ENCODE peak calls at places on chromosome 16, in six cellular contexts. One of them, this sample, is unnamed.

GRCh38 chr16:53131363-53132071 is 76.7 kb downstream of the CHD9 start:
- DNase-seq in ovary: peak; percentile 75
- DNase-seq in NB4: peak; percentile 63
- DNase-seq in heart right ventricle: peak; percentile 65
- DNase-seq in cardiac fibroblast: peak; percentile 58
- DNase-seq in HFFc6: peak; percentile 55
- DNase-seq in this sample: peak; percentile 63

GRCh38 chr16:86261379-86261778 is 248.9 kb upstream of the FOXF1 start:
- DNase-seq in ovary: no peak
- DNase-seq in NB4: peak; percentile 51
- DNase-seq in heart right ventricle: no peak
- DNase-seq in cardiac fibroblast: peak; percentile 40
- DNase-seq in HFFc6: peak; percentile 39
- DNase-seq in this sample: no peak

GRCh38 chr16:63447121-63447520 is 1410.9 kb upstream of the CDH8 start:
- DNase-seq in ovary: no peak
- DNase-seq in NB4: no peak
- DNase-seq in heart right ventricle: no peak
- DNase-seq in cardiac fibroblast: no peak
- DNase-seq in HFFc6: no peak
- DNase-seq in this sample: no peak

GRCh38 chr16:86512301-86512859 is 2.1 kb downstream of the FOXF1 start:
- DNase-seq in ovary: no peak
- DNase-seq in NB4: no peak
- DNase-seq in heart right ventricle: no peak
- DNase-seq in cardiac fibroblast: no peak
- DNase-seq in HFFc6: no peak
- DNase-seq in this sample: peak; percentile 62

GRCh38 chr16:9123871-9124270 is 32.4 kb downstream of the HAPSTR1 start:
- DNase-seq in ovary: no peak
- DNase-seq in NB4: peak; percentile 89
- DNase-seq in heart right ventricle: peak; percentile 44
- DNase-seq in cardiac fibroblast: peak; percentile 22
- DNase-seq in HFFc6: no peak
- DNase-seq in this sample: no peak

GRCh38 chr16:4668313-4668960 is 24.9 kb upstream of the NUDT16L1 start:
- DNase-seq in ovary: no peak
- DNase-seq in NB4: no peak
- DNase-seq in heart right ventricle: no peak
- DNase-seq in cardiac fibroblast: no peak
- DNase-seq in HFFc6: no peak
- DNase-seq in this sample: no peak

GRCh38 chr16:56561126-56561525 is 3.7 kb upstream of the MT4 start:
- DNase-seq in ovary: no peak
- DNase-seq in NB4: no peak
- DNase-seq in heart right ventricle: no peak
- DNase-seq in cardiac fibroblast: no peak
- DNase-seq in HFFc6: no peak
- DNase-seq in this sample: no peak

GRCh38 chr16:27994686-27995085 is 68.8 kb downstream of the GSG1L start:
- DNase-seq in ovary: no peak
- DNase-seq in NB4: no peak
- DNase-seq in heart right ventricle: no peak
- DNase-seq in cardiac fibroblast: no peak
- DNase-seq in HFFc6: no peak
- DNase-seq in this sample: no peak

GRCh38 chr16:48231675-48232214 is 12.4 kb upstream of the LONP2 start:
- DNase-seq in ovary: no peak
- DNase-seq in NB4: peak; percentile 64
- DNase-seq in heart right ventricle: no peak
- DNase-seq in cardiac fibroblast: peak; percentile 61
- DNase-seq in HFFc6: peak; percentile 16
- DNase-seq in this sample: peak; percentile 58

GRCh38 chr16:51374346-51374745 is 223.3 kb upstream of the SALL1 start:
- DNase-seq in ovary: no peak
- DNase-seq in NB4: no peak
- DNase-seq in heart right ventricle: no peak
- DNase-seq in cardiac fibroblast: peak; percentile 78
- DNase-seq in HFFc6: peak; percentile 88
- DNase-seq in this sample: no peak

GRCh38 chr16:86215233-86215978 is 294.9 kb upstream of the FOXF1 start:
- DNase-seq in ovary: no peak
- DNase-seq in NB4: no peak
- DNase-seq in heart right ventricle: no peak
- DNase-seq in cardiac fibroblast: no peak
- DNase-seq in HFFc6: no peak
- DNase-seq in this sample: no peak

GRCh38 chr16:57999971-58000705 is at the start of gene ZNF319:
- DNase-seq in ovary: no peak
- DNase-seq in NB4: no peak
- DNase-seq in heart right ventricle: peak; percentile 32
- DNase-seq in cardiac fibroblast: no peak
- DNase-seq in HFFc6: no peak
- DNase-seq in this sample: peak; percentile 45

GRCh38 chr16:14151256-14152030 is 80.3 kb downstream of the MRTFB start:
- DNase-seq in ovary: no peak
- DNase-seq in NB4: no peak
- DNase-seq in heart right ventricle: no peak
- DNase-seq in cardiac fibroblast: peak; percentile 89
- DNase-seq in HFFc6: no peak
- DNase-seq in this sample: no peak

GRCh38 chr16:86549076-86549892 is 5.8 kb downstream of the MTHFSD start:
- DNase-seq in ovary: no peak
- DNase-seq in NB4: no peak
- DNase-seq in heart right ventricle: no peak
- DNase-seq in cardiac fibroblast: no peak
- DNase-seq in HFFc6: no peak
- DNase-seq in this sample: no peak

GRCh38 chr16:89893642-89894548 is 20.5 kb downstream of the TCF25 start:
- DNase-seq in ovary: no peak
- DNase-seq in NB4: no peak
- DNase-seq in heart right ventricle: no peak
- DNase-seq in cardiac fibroblast: no peak
- DNase-seq in HFFc6: no peak
- DNase-seq in this sample: no peak

GRCh38 chr16:69108069-69108904 is 2.8 kb downstream of the HAS3 start:
- DNase-seq in ovary: peak; percentile 27
- DNase-seq in NB4: no peak
- DNase-seq in heart right ventricle: no peak
- DNase-seq in cardiac fibroblast: no peak
- DNase-seq in HFFc6: no peak
- DNase-seq in this sample: no peak

GRCh38 chr16:69106491-69107291 is 1.2 kb downstream of the HAS3 start:
- DNase-seq in ovary: no peak
- DNase-seq in NB4: no peak
- DNase-seq in heart right ventricle: no peak
- DNase-seq in cardiac fibroblast: no peak
- DNase-seq in HFFc6: no peak
- DNase-seq in this sample: peak; percentile 36

GRCh38 chr16:69107311-69107962 is 2.0 kb downstream of the HAS3 start:
- DNase-seq in ovary: peak; percentile 60
- DNase-seq in NB4: no peak
- DNase-seq in heart right ventricle: peak; percentile 51
- DNase-seq in cardiac fibroblast: no peak
- DNase-seq in HFFc6: no peak
- DNase-seq in this sample: peak; percentile 54

GRCh38 chr16:69108905-69109252 is 3.4 kb downstream of the HAS3 start:
- DNase-seq in ovary: peak; percentile 10
- DNase-seq in NB4: no peak
- DNase-seq in heart right ventricle: no peak
- DNase-seq in cardiac fibroblast: no peak
- DNase-seq in HFFc6: no peak
- DNase-seq in this sample: no peak

DNA sequence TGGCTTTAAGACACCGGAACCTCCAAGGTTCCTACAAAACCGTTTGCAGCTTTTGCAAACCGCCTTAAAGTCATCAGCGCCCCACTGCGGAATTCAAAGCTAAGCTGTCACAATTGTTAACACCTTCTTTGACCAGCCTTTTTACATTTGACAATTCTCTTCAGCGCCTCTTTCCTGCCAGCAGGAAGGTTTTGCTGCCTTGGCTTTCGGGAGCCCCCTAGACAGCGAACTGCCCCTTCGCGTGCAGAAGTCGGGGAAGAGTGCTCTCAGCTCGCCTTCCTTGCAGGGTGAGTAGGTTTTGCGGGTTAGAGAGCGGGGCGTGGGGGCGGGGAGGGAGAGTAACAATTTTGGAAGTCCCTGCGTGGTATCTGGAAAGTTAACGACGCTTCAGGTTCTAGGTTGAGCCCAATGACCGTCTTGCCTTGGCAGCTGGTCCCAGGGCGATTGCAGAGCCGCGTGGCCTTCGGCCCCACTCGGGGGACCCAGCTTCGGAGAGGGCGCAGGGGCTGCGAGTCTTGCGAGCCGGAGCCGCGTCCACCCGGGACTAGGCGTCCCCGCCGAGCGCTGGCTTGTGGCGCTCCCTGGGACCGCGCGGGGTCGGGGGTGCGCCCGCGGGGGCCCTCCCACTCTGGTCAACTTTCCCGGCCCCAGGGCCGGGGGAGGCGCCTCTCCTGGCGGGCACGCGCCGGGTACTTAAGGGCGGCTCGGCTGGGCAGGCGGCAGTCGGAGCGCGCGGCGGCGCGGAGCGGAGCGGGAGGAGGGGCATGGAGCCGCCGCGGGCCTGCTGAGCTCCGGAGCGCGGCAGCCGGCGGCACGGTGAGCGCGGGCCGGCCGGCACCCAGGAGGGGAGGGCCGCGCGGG is at the start of gene HAS3:
- DNase-seq in ovary: peak; percentile 65
- DNase-seq in NB4: peak; percentile 81
- DNase-seq in heart right ventricle: peak; percentile 52
- DNase-seq in cardiac fibroblast: peak; percentile 67
- DNase-seq in HFFc6: peak; percentile 28
- DNase-seq in this sample: peak; percentile 70
- TF ChIP-seq CTCF in ovary: no peak
- TF ChIP-seq CTCF in NB4: peak; percentile 47
- TF ChIP-seq CTCF in heart right ventricle: peak; percentile 30
- TF ChIP-seq CTCF in cardiac fibroblast: peak; percentile 23
- TF ChIP-seq CTCF in HFFc6: peak; percentile 44
- TF ChIP-seq CTCF in this sample: no peak

GRCh38 chr16:88665570-88665969 is 2.7 kb upstream of the MVD start:
- DNase-seq in ovary: no peak
- DNase-seq in NB4: no peak
- DNase-seq in heart right ventricle: no peak
- DNase-seq in cardiac fibroblast: no peak
- DNase-seq in HFFc6: no peak
- DNase-seq in this sample: no peak

GRCh38 chr16:88665148-88665547 is 2.3 kb upstream of the MVD start:
- DNase-seq in ovary: no peak
- DNase-seq in NB4: no peak
- DNase-seq in heart right ventricle: no peak
- DNase-seq in cardiac fibroblast: no peak
- DNase-seq in HFFc6: no peak
- DNase-seq in this sample: no peak

GRCh38 chr16:88659160-88659559 is 3.7 kb downstream of the MVD start:
- DNase-seq in ovary: no peak
- DNase-seq in NB4: no peak
- DNase-seq in heart right ventricle: no peak
- DNase-seq in cardiac fibroblast: no peak
- DNase-seq in HFFc6: no peak
- DNase-seq in this sample: no peak

GRCh38 chr16:88662222-88662842 is 559 bp downstream of the MVD start:
- DNase-seq in ovary: peak; percentile 51
- DNase-seq in NB4: peak; percentile 39
- DNase-seq in heart right ventricle: no peak
- DNase-seq in cardiac fibroblast: no peak
- DNase-seq in HFFc6: no peak
- DNase-seq in this sample: no peak

GRCh38 chr16:88662843-88663606 is at the start of gene MVD:
- DNase-seq in ovary: peak; percentile 97
- DNase-seq in NB4: peak; percentile 99
- DNase-seq in heart right ventricle: peak; percentile 97
- DNase-seq in cardiac fibroblast: peak; percentile 97
- DNase-seq in HFFc6: peak; percentile 97
- DNase-seq in this sample: peak; percentile 96
- TF ChIP-seq CTCF in ovary: no peak
- TF ChIP-seq CTCF in NB4: no peak
- TF ChIP-seq CTCF in heart right ventricle: peak; percentile 17
- TF ChIP-seq CTCF in cardiac fibroblast: no peak
- TF ChIP-seq CTCF in HFFc6: peak; percentile 24
- TF ChIP-seq CTCF in this sample: no peak

GRCh38 chr16:67281536-67282446 is 2.5 kb downstream of the PLEKHG4 start:
- DNase-seq in ovary: no peak
- DNase-seq in NB4: no peak
- DNase-seq in heart right ventricle: no peak
- DNase-seq in cardiac fibroblast: no peak
- DNase-seq in HFFc6: no peak
- DNase-seq in this sample: no peak

GRCh38 chr16:67283826-67284555 is 4.7 kb downstream of the PLEKHG4 start:
- DNase-seq in ovary: no peak
- DNase-seq in NB4: no peak
- DNase-seq in heart right ventricle: no peak
- DNase-seq in cardiac fibroblast: no peak
- DNase-seq in HFFc6: no peak
- DNase-seq in this sample: no peak

GRCh38 chr16:67284699-67285646 is 5.6 kb downstream of the PLEKHG4 start:
- DNase-seq in ovary: no peak
- DNase-seq in NB4: peak; percentile 25
- DNase-seq in heart right ventricle: peak; percentile 40
- DNase-seq in cardiac fibroblast: peak; percentile 42
- DNase-seq in HFFc6: no peak
- DNase-seq in this sample: peak; percentile 74

GRCh38 chr16:67282447-67282805 is 3.1 kb downstream of the PLEKHG4 start:
- DNase-seq in ovary: no peak
- DNase-seq in NB4: no peak
- DNase-seq in heart right ventricle: no peak
- DNase-seq in cardiac fibroblast: no peak
- DNase-seq in HFFc6: no peak
- DNase-seq in this sample: no peak

GRCh38 chr16:67283039-67283825 is 3.9 kb downstream of the PLEKHG4 start:
- DNase-seq in ovary: no peak
- DNase-seq in NB4: peak; percentile 41
- DNase-seq in heart right ventricle: no peak
- DNase-seq in cardiac fibroblast: peak; percentile 69
- DNase-seq in HFFc6: peak; percentile 8
- DNase-seq in this sample: no peak
- TF ChIP-seq CTCF in ovary: no peak
- TF ChIP-seq CTCF in NB4: peak; percentile 9
- TF ChIP-seq CTCF in heart right ventricle: no peak
- TF ChIP-seq CTCF in cardiac fibroblast: peak; percentile 8
- TF ChIP-seq CTCF in HFFc6: peak; percentile 43
- TF ChIP-seq CTCF in this sample: no peak

GRCh38 chr16:70809392-70810060 is 8.6 kb upstream of the VAC14 start:
- DNase-seq in ovary: no peak
- DNase-seq in NB4: no peak
- DNase-seq in heart right ventricle: no peak
- DNase-seq in cardiac fibroblast: no peak
- DNase-seq in HFFc6: no peak
- DNase-seq in this sample: no peak

GRCh38 chr16:70805380-70805779 is 4.4 kb upstream of the VAC14 start:
- DNase-seq in ovary: no peak
- DNase-seq in NB4: no peak
- DNase-seq in heart right ventricle: no peak
- DNase-seq in cardiac fibroblast: peak; percentile 61
- DNase-seq in HFFc6: peak; percentile 19
- DNase-seq in this sample: no peak

GRCh38 chr16:70805787-70806186 is 4.8 kb upstream of the VAC14 start:
- DNase-seq in ovary: no peak
- DNase-seq in NB4: no peak
- DNase-seq in heart right ventricle: no peak
- DNase-seq in cardiac fibroblast: peak; percentile 93
- DNase-seq in HFFc6: peak; percentile 83
- DNase-seq in this sample: no peak

GRCh38 chr16:70804729-70805169 is 3.8 kb upstream of the VAC14 start:
- DNase-seq in ovary: no peak
- DNase-seq in NB4: no peak
- DNase-seq in heart right ventricle: no peak
- DNase-seq in cardiac fibroblast: no peak
- DNase-seq in HFFc6: no peak
- DNase-seq in this sample: no peak

GRCh38 chr16:70808371-70808770 is 7.4 kb upstream of the VAC14 start:
- DNase-seq in ovary: no peak
- DNase-seq in NB4: peak; percentile 40
- DNase-seq in heart right ventricle: no peak
- DNase-seq in cardiac fibroblast: no peak
- DNase-seq in HFFc6: no peak
- DNase-seq in this sample: no peak
- TF ChIP-seq CTCF in ovary: no peak
- TF ChIP-seq CTCF in NB4: peak; percentile 44
- TF ChIP-seq CTCF in heart right ventricle: no peak
- TF ChIP-seq CTCF in cardiac fibroblast: peak; percentile 3
- TF ChIP-seq CTCF in HFFc6: peak; percentile 61
- TF ChIP-seq CTCF in this sample: no peak